ENCODE peak calls at places on chromosomes 6 and 20, in nine cellular contexts. B, D, I, Y, U, F, Q, K and J are unnamed samples.

GRCh38 chr6:17877890-17878440 is 109.5 kb downstream of the KIF13A start:
- DNase-seq in Y (no peak), F (no peak), I (no peak), B (no peak), Q (peak), K (no peak), D (no peak), U (peak), J (no peak)

GRCh38 chr20:59678286-59678685 is 73.9 kb downstream of the PHACTR3 start:
- DNase-seq in Q (no peak), Y (no peak), I (no peak), D (no peak), K (no peak), U (no peak), B (no peak), F (no peak), J (no peak)

GRCh38 chr6:63807056-63807455 is 171.5 kb downstream of the PHF3 start:
- DNase-seq in I (peak), Q (peak), D (no peak), B (no peak), F (no peak), K (no peak), Y (peak), U (no peak), J (no peak)

GRCh38 chr20:7171911-7172310 is 404.4 kb downstream of the BMP2 start:
- DNase-seq in D (peak), Q (no peak), K (no peak), U (no peak), B (no peak), F (no peak), I (peak), Y (no peak), J (no peak)

GRCh38 chr6:35808688-35809087 is 3.5 kb downstream of the LHFPL5 start:
- DNase-seq in F (no peak), I (no peak), D (peak), K (no peak), U (peak), B (no peak), Y (no peak), Q (no peak), J (no peak)

GRCh38 chr6:16106991-16107787 is 21.7 kb upstream of the MYLIP start:
- DNase-seq in Q (no peak), F (no peak), K (no peak), D (no peak), I (no peak), U (no peak), B (no peak), Y (no peak), J (no peak)

GRCh38 chr6:107786709-107787588 is 37.2 kb downstream of the SCML4 start:
- DNase-seq in B (no peak), K (no peak), Y (no peak), F (peak), Q (no peak), D (no peak), U (no peak), I (no peak), J (peak)

GRCh38 chr20:50191065-50191565 is 485 bp downstream of the CEBPB start:
- DNase-seq in B (no peak), F (peak), D (peak), Q (no peak), K (peak), I (no peak), U (peak), Y (no peak), J (no peak)

GRCh38 chr20:50146732-50147662 is 6.5 kb downstream of the PEDS1 start:
- DNase-seq in I (peak), U (peak), B (no peak), F (peak), Q (peak), Y (peak), D (peak), K (no peak), J (peak)

GRCh38 chr20:48467622-48468021 is 360.2 kb downstream of the PREX1 start:
- DNase-seq in Y (no peak), D (no peak), B (no peak), F (no peak), Q (no peak), K (no peak), I (no peak), U (no peak), J (no peak)

GRCh38 chr20:43972692-43973091 is 58.0 kb downstream of the TOX2 start:
- DNase-seq in K (no peak), U (no peak), D (no peak), I (no peak), Q (no peak), Y (no peak), F (no peak), B (no peak), J (no peak)

DNA sequence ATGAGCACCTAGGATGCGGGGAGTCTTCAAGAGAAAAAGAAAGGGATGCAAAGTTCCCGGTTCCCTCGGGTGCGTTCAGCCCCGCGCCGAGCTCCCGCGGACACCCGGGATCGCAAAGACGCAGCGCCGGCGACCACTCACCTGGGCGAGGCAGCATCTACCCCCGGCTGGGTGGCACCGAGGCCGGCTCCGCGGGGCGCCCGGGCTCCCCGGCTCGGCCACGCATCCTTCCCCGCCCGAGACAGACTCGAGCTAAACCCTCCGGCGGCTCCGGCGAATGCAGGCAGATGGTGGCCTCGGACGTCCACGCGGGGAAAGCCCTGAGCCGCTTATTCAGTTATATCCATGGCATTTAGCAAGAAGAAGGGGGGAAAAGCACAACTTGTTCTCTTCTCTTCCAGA is 363 bp downstream of the LRFN2 start:
- DNase-seq in D (no peak), U (no peak), K (no peak), B (no peak), Q (no peak), I (no peak), F (no peak), Y (no peak), J (no peak)
- H3K4me3 ChIP-seq in D (no peak), U (no peak), K (peak), B (peak), Q (no peak), I (no peak), F (no peak), Y (peak), J (no peak)

DNA sequence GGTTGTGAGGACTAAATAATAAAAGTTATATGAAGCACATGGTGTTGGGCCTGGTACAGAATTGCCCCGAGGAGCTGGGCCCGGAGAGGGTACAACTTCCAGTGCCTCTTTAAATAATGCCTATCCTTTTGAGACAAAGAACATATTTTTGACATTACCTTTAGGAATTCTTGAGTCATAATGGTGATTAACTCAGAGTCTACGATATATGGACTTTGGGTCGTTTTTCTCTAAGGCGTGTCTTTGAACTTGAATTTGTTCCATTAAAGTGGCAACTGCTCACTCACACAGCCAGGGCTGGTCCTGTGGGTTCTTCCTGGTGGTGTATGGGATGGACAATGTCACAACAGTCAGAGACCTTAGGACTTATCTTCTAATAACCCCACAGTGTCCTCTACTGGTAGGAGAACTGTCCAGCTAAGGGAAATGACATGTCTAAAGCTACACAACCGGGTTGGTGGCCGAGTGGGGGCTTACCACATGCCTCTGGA is 106.5 kb downstream of the CDC5L start:
- DNase-seq in K (no peak), U (peak), I (peak), Q (peak), D (peak), F (no peak), B (no peak), Y (peak), J (no peak)
- TF ChIP-seq CTCF in K (peak), U (no peak), I (peak), Q (peak), D (no peak), F (peak), B (no peak), Y (no peak), J (no peak)

GRCh38 chr6:37602360-37602759 is 95.3 kb downstream of the MDGA1 start:
- DNase-seq in K (no peak), Q (no peak), U (no peak), Y (peak), D (peak), I (no peak), F (no peak), B (no peak), J (no peak)
- H3K4me3 ChIP-seq in K (no peak), Q (no peak), U (no peak), Y (no peak), D (no peak), I (no peak), F (no peak), B (no peak), J (no peak)

DNA sequence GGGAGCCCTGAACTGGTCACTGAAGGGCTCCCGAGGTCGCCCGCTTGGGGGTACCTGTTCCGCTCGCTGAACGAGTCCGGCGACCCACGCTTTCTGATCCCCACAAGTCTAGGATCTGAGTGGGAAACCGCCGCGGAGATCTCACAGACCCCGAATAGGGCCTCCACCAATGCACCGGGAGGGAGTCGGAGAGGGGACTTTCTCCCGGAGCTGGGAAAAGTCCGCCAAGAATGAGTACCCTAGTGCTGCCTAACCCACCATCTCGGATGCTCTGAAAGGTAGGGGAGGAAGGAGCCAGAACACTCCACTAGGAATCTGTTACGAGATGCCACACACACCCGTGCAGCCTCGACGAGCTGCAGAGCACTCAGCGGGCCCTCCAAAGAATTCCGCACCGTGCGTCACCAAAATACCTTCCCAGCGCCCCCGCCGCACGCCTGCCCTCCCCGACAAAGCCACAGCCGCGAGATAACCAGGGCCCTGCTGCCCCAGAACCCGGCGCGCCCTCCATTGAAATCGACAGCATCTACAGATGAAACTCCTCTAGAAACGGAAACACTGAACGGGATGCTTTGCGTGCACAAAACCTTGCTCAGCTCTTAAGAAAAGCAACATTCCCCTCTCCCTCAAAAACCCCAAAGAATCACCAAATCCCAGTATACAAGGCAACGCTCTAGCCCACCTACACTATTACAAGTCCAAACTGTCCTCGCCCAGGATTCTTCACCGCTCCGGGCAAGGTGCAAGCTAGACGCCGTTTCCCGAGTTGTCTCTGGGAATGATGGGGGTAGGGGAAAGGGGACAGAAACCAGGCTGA is 686 bp downstream of the COL12A1 start:
- DNase-seq in Y (peak), B (no peak), Q (peak), U (peak), I (peak), D (peak), F (no peak), K (no peak), J (no peak)
- TF ChIP-seq CTCF in Y (no peak), B (no peak), Q (no peak), U (no peak), I (no peak), D (no peak), F (no peak), K (no peak), J (no peak)

GRCh38 chr6:28530777-28531176 is 5.1 kb downstream of the GPX5 start:
- DNase-seq in F (no peak), U (no peak), Y (no peak), D (no peak), K (no peak), I (no peak), Q (no peak), B (no peak), J (no peak)

GRCh38 chr6:28522594-28523557 is 2.8 kb upstream of the GPX5 start:
- DNase-seq in I (no peak), Q (no peak), D (no peak), B (no peak), U (no peak), K (no peak), F (no peak), Y (no peak), J (no peak)

GRCh38 chr6:28525496-28526039 is at the start of gene GPX5:
- DNase-seq in I (no peak), Q (no peak), D (no peak), F (no peak), K (no peak), B (no peak), U (no peak), Y (no peak), J (no peak)
- H3K4me3 ChIP-seq in I (no peak), Q (no peak), D (no peak), F (no peak), K (no peak), B (no peak), U (no peak), Y (no peak), J (no peak)

GRCh38 chr6:169663468-169663867 is 38.4 kb downstream of the WDR27 start:
- DNase-seq in D (no peak), I (no peak), B (no peak), Y (no peak), Q (no peak), U (no peak), K (no peak), F (no peak), J (no peak)

GRCh38 chr6:169664227-169664626 is 37.6 kb downstream of the WDR27 start:
- DNase-seq in B (no peak), D (no peak), I (no peak), Y (no peak), Q (no peak), U (no peak), F (no peak), K (no peak), J (no peak)

GRCh38 chr6:169661357-169661756 is 40.5 kb downstream of the WDR27 start:
- DNase-seq in K (no peak), B (no peak), U (no peak), F (no peak), Y (no peak), Q (no peak), D (no peak), I (no peak), J (no peak)

GRCh38 chr6:169656626-169657610 is 44.9 kb downstream of the WDR27 start:
- DNase-seq in Y (no peak), Q (no peak), U (no peak), D (no peak), K (no peak), I (no peak), F (no peak), B (no peak), J (no peak)

DNA sequence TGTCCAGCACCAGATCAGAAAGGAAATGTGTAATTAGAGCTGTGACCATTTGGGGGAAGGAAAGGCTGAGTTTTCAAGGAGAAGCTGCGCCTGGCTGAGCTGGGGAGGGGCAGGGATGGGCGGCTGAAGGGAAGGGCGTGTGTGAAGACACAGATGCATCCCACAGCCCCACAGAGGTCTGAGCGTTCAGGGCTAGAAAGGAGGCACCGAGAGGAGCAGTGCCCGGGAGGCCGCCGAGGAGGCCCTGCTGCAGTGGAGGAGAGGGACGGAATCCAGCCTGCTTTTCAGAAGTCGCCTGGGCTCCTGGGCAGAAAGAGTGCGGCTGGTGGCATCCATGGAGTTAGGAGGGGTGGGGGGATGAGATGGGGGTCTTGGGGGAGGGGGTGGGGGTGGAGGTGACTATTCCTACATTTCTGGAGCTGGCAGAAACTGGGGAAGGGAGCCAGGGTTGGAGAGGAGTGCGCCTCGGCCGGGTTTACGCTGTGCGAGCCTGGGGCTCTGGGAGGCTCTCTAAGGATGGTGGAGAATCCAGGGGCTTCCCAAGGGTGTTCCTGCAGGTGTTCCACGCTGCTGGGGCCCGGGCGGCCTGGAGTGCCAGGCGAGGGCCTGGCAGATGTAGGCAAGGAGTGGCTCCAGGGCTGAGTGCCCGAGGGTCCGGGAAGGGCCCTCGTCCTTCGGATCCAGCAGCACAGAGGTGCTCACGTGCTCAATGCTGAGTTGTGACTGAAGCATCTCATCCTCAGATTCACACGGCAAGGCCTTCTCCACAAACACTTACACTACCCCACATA is 41.8 kb downstream of the WDR27 start:
- DNase-seq in B (no peak), K (no peak), F (no peak), U (no peak), I (no peak), Y (no peak), D (no peak), Q (no peak), J (no peak)
- TF ChIP-seq CTCF in B (no peak), K (no peak), F (no peak), U (no peak), I (no peak), Y (no peak), D (no peak), Q (no peak), J (no peak)

GRCh38 chr6:79263366-79263765 is 28.9 kb upstream of the HMGN3 start:
- DNase-seq in B (no peak), Q (no peak), D (no peak), F (no peak), Y (no peak), U (no peak), K (no peak), I (no peak), J (no peak)

GRCh38 chr6:79267128-79267527 is 32.6 kb upstream of the HMGN3 start:
- DNase-seq in B (no peak), I (no peak), Q (no peak), Y (no peak), F (no peak), U (no peak), K (no peak), D (no peak), J (no peak)

GRCh38 chr6:79269877-79270276 is 35.4 kb upstream of the HMGN3 start:
- DNase-seq in K (no peak), D (peak), B (no peak), Q (peak), F (no peak), I (peak), U (peak), Y (peak), J (no peak)

GRCh38 chr6:79261666-79262065 is 27.2 kb upstream of the HMGN3 start:
- DNase-seq in D (no peak), Y (no peak), Q (no peak), K (no peak), I (no peak), F (no peak), U (no peak), B (no peak), J (no peak)

GRCh38 chr6:79266051-79266450 is 31.6 kb upstream of the HMGN3 start:
- DNase-seq in Y (peak), I (no peak), K (no peak), Q (peak), U (peak), B (no peak), D (no peak), F (no peak), J (no peak)
- H3K4me3 ChIP-seq in Y (no peak), I (no peak), K (no peak), Q (no peak), U (no peak), B (no peak), D (no peak), F (no peak), J (no peak)

DNA sequence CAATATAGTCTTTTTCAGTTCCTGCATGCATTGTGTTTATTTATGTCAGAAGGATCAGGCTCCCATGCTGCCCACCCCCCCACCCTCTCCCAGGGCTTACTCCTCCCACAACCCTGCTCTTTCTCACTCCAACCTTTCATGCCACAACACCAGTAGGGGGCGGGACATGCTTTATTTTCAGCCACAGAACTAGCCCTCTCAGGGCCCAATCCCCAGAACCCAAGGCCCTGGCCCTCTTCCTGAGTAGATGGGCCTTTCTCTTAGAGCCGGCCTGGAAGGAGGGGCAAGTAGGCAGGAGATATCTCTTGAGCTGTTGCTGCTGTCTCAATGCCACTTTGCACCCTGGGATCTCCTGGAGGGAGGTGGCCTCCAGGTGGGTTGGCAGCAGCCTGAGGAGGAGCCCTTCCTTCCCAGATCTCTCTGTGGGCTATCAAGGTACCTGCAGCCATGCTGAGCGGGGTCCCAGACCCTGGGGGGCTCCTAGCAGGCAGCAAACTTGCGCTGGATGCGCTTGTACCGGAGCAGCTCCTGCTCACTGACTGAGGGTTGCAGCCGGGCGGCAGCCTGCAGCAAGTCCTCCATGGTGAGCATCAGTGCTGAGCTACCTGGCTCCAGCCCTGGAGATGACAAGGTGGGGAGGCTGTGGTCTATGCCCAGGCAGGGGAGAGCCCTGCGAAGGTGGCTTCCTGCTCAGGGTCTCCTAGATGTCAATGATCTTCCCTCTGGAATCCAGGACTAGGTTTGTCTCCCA is 3.5 kb downstream of the GNMT start:
- DNase-seq in D (peak), Y (peak), U (peak), I (peak), B (peak), F (no peak), Q (peak), K (no peak), J (no peak)
- TF ChIP-seq CTCF in D (peak), Y (peak), U (peak), I (peak), B (no peak), F (no peak), Q (peak), K (no peak), J (peak)

DNA sequence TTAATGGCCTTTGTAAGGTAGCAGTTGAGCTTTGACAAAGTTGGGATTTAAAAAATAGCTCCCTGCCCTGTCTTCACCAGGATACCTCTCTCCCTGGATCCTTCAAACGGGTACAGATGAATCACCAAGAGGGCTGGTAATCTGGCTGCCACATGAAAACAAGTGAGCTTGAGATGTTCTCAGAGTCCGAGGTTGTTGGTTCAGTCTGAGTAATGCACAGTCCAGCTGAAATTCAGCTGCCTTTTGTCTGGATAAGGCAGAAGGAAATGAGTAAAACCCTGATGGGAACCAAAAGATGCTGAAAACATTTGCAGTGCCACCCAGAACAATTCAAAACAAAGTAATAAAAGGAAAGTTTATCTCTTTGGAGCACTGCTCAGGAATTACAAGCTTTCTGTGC is 86.8 kb downstream of the GJA1 start:
- DNase-seq in F (no peak), U (peak), Q (peak), Y (peak), K (no peak), D (peak), B (no peak), I (peak), J (no peak)
- H3K4me3 ChIP-seq in F (no peak), U (no peak), Q (no peak), Y (peak), K (peak), D (peak), B (no peak), I (peak), J (no peak)

GRCh38 chr20:25987073-25987927 is 290.6 kb upstream of the ZNF337 start:
- DNase-seq in B (no peak), F (no peak), I (peak), Y (peak), K (peak), D (peak), Q (peak), U (peak), J (no peak)
- TF ChIP-seq CTCF in B (no peak), F (no peak), I (peak), Y (peak), K (peak), D (peak), Q (peak), U (peak), J (peak)